ENCODE peak calls at places on chromosomes 5 and 9, in six cellular contexts. One of them, this sample, is unnamed.

GRCh38 chr5:119355636-119356383 is at the start of gene TNFAIP8:
- DNase-seq in GM10248: peak; percentile 81
- DNase-seq in WTC11: peak; percentile 63
- DNase-seq in astrocyte of the spinal cord: peak; percentile 71
- DNase-seq in AG04449: no peak
- DNase-seq in body of pancreas: peak; percentile 37
- DNase-seq in this sample: peak; percentile 70

GRCh38 chr5:154755361-154756202 is at the start of gene LARP1:
- DNase-seq in WTC11: no peak
- DNase-seq in GM10248: peak; percentile 40
- DNase-seq in astrocyte of the spinal cord: no peak
- DNase-seq in body of pancreas: no peak
- DNase-seq in AG04449: no peak
- DNase-seq in this sample: no peak

GRCh38 chr9:110099236-110099741 is 108.7 kb downstream of the C9orf152 start:
- DNase-seq in AG04449: no peak
- DNase-seq in body of pancreas: no peak
- DNase-seq in astrocyte of the spinal cord: peak; percentile 77
- DNase-seq in WTC11: no peak
- DNase-seq in GM10248: no peak
- DNase-seq in this sample: no peak

GRCh38 chr9:69044226-69045219 is 9.0 kb downstream of the FXN start:
- DNase-seq in astrocyte of the spinal cord: peak; percentile 80
- DNase-seq in GM10248: no peak
- DNase-seq in body of pancreas: no peak
- DNase-seq in WTC11: no peak
- DNase-seq in AG04449: no peak
- DNase-seq in this sample: no peak

GRCh38 chr5:80466669-80467485 is 21.0 kb upstream of the FAM151B start:
- DNase-seq in WTC11: no peak
- DNase-seq in astrocyte of the spinal cord: peak; percentile 34
- DNase-seq in body of pancreas: no peak
- DNase-seq in AG04449: no peak
- DNase-seq in GM10248: no peak
- DNase-seq in this sample: no peak

GRCh38 chr5:174310243-174310642 is 264.7 kb downstream of the NSG2 start:
- DNase-seq in astrocyte of the spinal cord: no peak
- DNase-seq in AG04449: no peak
- DNase-seq in WTC11: no peak
- DNase-seq in GM10248: no peak
- DNase-seq in body of pancreas: no peak
- DNase-seq in this sample: no peak

GRCh38 chr5:157108961-157109360 is at the start of gene HAVCR2:
- DNase-seq in astrocyte of the spinal cord: no peak
- DNase-seq in WTC11: no peak
- DNase-seq in body of pancreas: no peak
- DNase-seq in GM10248: peak; percentile 47
- DNase-seq in AG04449: no peak
- DNase-seq in this sample: no peak

GRCh38 chr9:113530022-113530635 is 66.6 kb downstream of the RGS3 start:
- DNase-seq in GM10248: no peak
- DNase-seq in body of pancreas: no peak
- DNase-seq in WTC11: no peak
- DNase-seq in AG04449: no peak
- DNase-seq in astrocyte of the spinal cord: no peak
- DNase-seq in this sample: no peak

GRCh38 chr5:52560366-52560765 is 227.3 kb upstream of the ITGA1 start:
- DNase-seq in WTC11: no peak
- DNase-seq in AG04449: no peak
- DNase-seq in GM10248: no peak
- DNase-seq in body of pancreas: no peak
- DNase-seq in astrocyte of the spinal cord: peak; percentile 4
- DNase-seq in this sample: no peak

GRCh38 chr9:131739192-131739961 is 499 bp downstream of the RAPGEF1 start:
- DNase-seq in astrocyte of the spinal cord: peak; percentile 33
- DNase-seq in GM10248: peak; percentile 67
- DNase-seq in body of pancreas: peak; percentile 53
- DNase-seq in WTC11: peak; percentile 47
- DNase-seq in AG04449: no peak
- DNase-seq in this sample: peak; percentile 66

GRCh38 chr9:109779711-109780452 is at the start of gene PALM2AKAP2:
- DNase-seq in body of pancreas: peak; percentile 22
- DNase-seq in astrocyte of the spinal cord: peak; percentile 58
- DNase-seq in WTC11: peak; percentile 76
- DNase-seq in AG04449: no peak
- DNase-seq in GM10248: no peak
- DNase-seq in this sample: no peak

GRCh38 chr9:38393128-38393809 is 767 bp downstream of the ALDH1B1 start:
- DNase-seq in astrocyte of the spinal cord: no peak
- DNase-seq in WTC11: no peak
- DNase-seq in body of pancreas: no peak
- DNase-seq in GM10248: no peak
- DNase-seq in AG04449: no peak
- DNase-seq in this sample: no peak

GRCh38 chr5:29942089-29942488 is 1251.4 kb upstream of the CDH6 start:
- DNase-seq in WTC11: no peak
- DNase-seq in astrocyte of the spinal cord: no peak
- DNase-seq in body of pancreas: no peak
- DNase-seq in AG04449: no peak
- DNase-seq in GM10248: no peak
- DNase-seq in this sample: no peak

GRCh38 chr9:99637640-99638039 is 184.0 kb upstream of the NR4A3 start:
- DNase-seq in WTC11: no peak
- DNase-seq in astrocyte of the spinal cord: no peak
- DNase-seq in AG04449: no peak
- DNase-seq in body of pancreas: no peak
- DNase-seq in GM10248: no peak
- DNase-seq in this sample: no peak

GRCh38 chr9:81588148-81588874 is 101.0 kb downstream of the TLE1 start:
- DNase-seq in astrocyte of the spinal cord: peak; percentile 76
- DNase-seq in WTC11: no peak
- DNase-seq in body of pancreas: peak; percentile 87
- DNase-seq in GM10248: no peak
- DNase-seq in AG04449: no peak
- DNase-seq in this sample: no peak

GRCh38 chr5:71623221-71623794 is 36.2 kb downstream of the MCCC2 start:
- DNase-seq in body of pancreas: no peak
- DNase-seq in astrocyte of the spinal cord: no peak
- DNase-seq in AG04449: no peak
- DNase-seq in GM10248: no peak
- DNase-seq in WTC11: no peak
- DNase-seq in this sample: no peak

GRCh38 chr5:141039517-141039916 is 11.7 kb upstream of the PCDHB1 start:
- DNase-seq in WTC11: no peak
- DNase-seq in astrocyte of the spinal cord: no peak
- DNase-seq in AG04449: no peak
- DNase-seq in body of pancreas: peak; percentile 22
- DNase-seq in GM10248: no peak
- DNase-seq in this sample: no peak

GRCh38 chr5:169954786-169955185 is 25.5 kb downstream of the INSYN2B start:
- DNase-seq in GM10248: no peak
- DNase-seq in AG04449: no peak
- DNase-seq in astrocyte of the spinal cord: no peak
- DNase-seq in WTC11: no peak
- DNase-seq in body of pancreas: no peak
- DNase-seq in this sample: no peak

GRCh38 chr5:29899583-29899982 is 1293.9 kb upstream of the CDH6 start:
- DNase-seq in AG04449: no peak
- DNase-seq in body of pancreas: no peak
- DNase-seq in WTC11: no peak
- DNase-seq in astrocyte of the spinal cord: no peak
- DNase-seq in GM10248: no peak
- DNase-seq in this sample: no peak

GRCh38 chr5:178590924-178591423 is 781 bp upstream of the COL23A1 start:
- DNase-seq in AG04449: no peak
- DNase-seq in astrocyte of the spinal cord: no peak
- DNase-seq in body of pancreas: no peak
- DNase-seq in WTC11: no peak
- DNase-seq in GM10248: no peak
- DNase-seq in this sample: no peak

GRCh38 chr9:76400534-76401096 is 6.4 kb upstream of the RFK start:
- DNase-seq in astrocyte of the spinal cord: no peak
- DNase-seq in AG04449: no peak
- DNase-seq in GM10248: no peak
- DNase-seq in body of pancreas: no peak
- DNase-seq in WTC11: no peak
- DNase-seq in this sample: no peak

GRCh38 chr9:73753171-73753570 is 601.5 kb downstream of the ANXA1 start:
- DNase-seq in AG04449: no peak
- DNase-seq in WTC11: no peak
- DNase-seq in body of pancreas: no peak
- DNase-seq in astrocyte of the spinal cord: peak; percentile 29
- DNase-seq in GM10248: no peak
- DNase-seq in this sample: no peak

GRCh38 chr5:109848130-109848529 is 158.4 kb downstream of the MAN2A1 start:
- DNase-seq in GM10248: no peak
- DNase-seq in WTC11: no peak
- DNase-seq in AG04449: no peak
- DNase-seq in astrocyte of the spinal cord: no peak
- DNase-seq in body of pancreas: no peak
- DNase-seq in this sample: no peak
- TF ChIP-seq CTCF in GM10248: no peak
- TF ChIP-seq CTCF in WTC11: no peak
- TF ChIP-seq CTCF in AG04449: no peak
- TF ChIP-seq CTCF in astrocyte of the spinal cord: no peak
- TF ChIP-seq CTCF in body of pancreas: no peak
- TF ChIP-seq CTCF in this sample: no peak

GRCh38 chr9:89175739-89176360 is 2.8 kb downstream of the SHC3 start:
- DNase-seq in WTC11: no peak
- DNase-seq in AG04449: no peak
- DNase-seq in astrocyte of the spinal cord: peak; percentile 33
- DNase-seq in body of pancreas: no peak
- DNase-seq in GM10248: no peak
- DNase-seq in this sample: no peak
- TF ChIP-seq CTCF in WTC11: no peak
- TF ChIP-seq CTCF in AG04449: no peak
- TF ChIP-seq CTCF in astrocyte of the spinal cord: peak; percentile 10
- TF ChIP-seq CTCF in body of pancreas: no peak
- TF ChIP-seq CTCF in GM10248: no peak
- TF ChIP-seq CTCF in this sample: no peak

GRCh38 chr9:123268240-123268949 is at the start of gene STRBP:
- DNase-seq in body of pancreas: peak; percentile 94
- DNase-seq in astrocyte of the spinal cord: peak; percentile 73
- DNase-seq in WTC11: peak; percentile 89
- DNase-seq in AG04449: no peak
- DNase-seq in GM10248: peak; percentile 98
- DNase-seq in this sample: peak; percentile 96
- TF ChIP-seq CTCF in body of pancreas: no peak
- TF ChIP-seq CTCF in astrocyte of the spinal cord: no peak
- TF ChIP-seq CTCF in WTC11: no peak
- TF ChIP-seq CTCF in AG04449: peak; percentile 6
- TF ChIP-seq CTCF in GM10248: peak; percentile 37
- TF ChIP-seq CTCF in this sample: no peak

GRCh38 chr9:95128177-95128524 is 189.4 kb downstream of the FANCC start:
- DNase-seq in WTC11: no peak
- DNase-seq in GM10248: no peak
- DNase-seq in astrocyte of the spinal cord: no peak
- DNase-seq in body of pancreas: no peak
- DNase-seq in AG04449: no peak
- DNase-seq in this sample: no peak

GRCh38 chr9:95125652-95126051 is 191.9 kb downstream of the FANCC start:
- DNase-seq in AG04449: no peak
- DNase-seq in GM10248: no peak
- DNase-seq in body of pancreas: no peak
- DNase-seq in astrocyte of the spinal cord: no peak
- DNase-seq in WTC11: no peak
- DNase-seq in this sample: no peak

GRCh38 chr9:95126739-95127138 is 190.8 kb downstream of the FANCC start:
- DNase-seq in astrocyte of the spinal cord: no peak
- DNase-seq in GM10248: no peak
- DNase-seq in body of pancreas: no peak
- DNase-seq in WTC11: no peak
- DNase-seq in AG04449: no peak
- DNase-seq in this sample: no peak

GRCh38 chr9:95127249-95128176 is 190.0 kb downstream of the FANCC start:
- DNase-seq in GM10248: peak; percentile 85
- DNase-seq in AG04449: no peak
- DNase-seq in WTC11: peak; percentile 90
- DNase-seq in body of pancreas: peak; percentile 89
- DNase-seq in astrocyte of the spinal cord: peak; percentile 81
- DNase-seq in this sample: peak; percentile 48

GRCh38 chr9:95124582-95125359 is 192.7 kb downstream of the FANCC start:
- DNase-seq in body of pancreas: no peak
- DNase-seq in AG04449: no peak
- DNase-seq in WTC11: peak; percentile 35
- DNase-seq in GM10248: no peak
- DNase-seq in astrocyte of the spinal cord: no peak
- DNase-seq in this sample: no peak
- TF ChIP-seq CTCF in body of pancreas: peak; percentile 13
- TF ChIP-seq CTCF in AG04449: peak; percentile 12
- TF ChIP-seq CTCF in WTC11: no peak
- TF ChIP-seq CTCF in GM10248: no peak
- TF ChIP-seq CTCF in astrocyte of the spinal cord: peak; percentile 38
- TF ChIP-seq CTCF in this sample: no peak

DNA sequence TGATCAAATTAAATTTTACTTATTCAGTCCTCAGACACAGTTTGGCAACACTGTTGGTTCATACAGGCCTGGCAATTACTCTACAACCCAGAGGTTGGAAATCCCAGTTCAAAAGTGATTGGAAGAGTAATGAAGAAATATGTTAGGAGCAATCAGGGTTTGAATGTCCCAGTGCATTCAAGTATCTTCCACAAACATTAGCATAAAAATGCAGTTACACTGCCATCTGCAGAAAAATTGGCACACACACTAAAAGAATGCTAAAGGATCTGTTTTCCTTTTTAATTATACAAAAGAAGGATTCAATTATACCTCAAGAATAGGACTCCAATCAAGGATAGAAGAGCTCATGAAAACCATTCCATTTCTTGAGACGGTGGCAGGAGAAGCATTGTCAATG is 130.2 kb downstream of the DNAH5 start:
- DNase-seq in WTC11: no peak
- DNase-seq in AG04449: no peak
- DNase-seq in astrocyte of the spinal cord: peak; percentile 5
- DNase-seq in GM10248: no peak
- DNase-seq in body of pancreas: no peak
- DNase-seq in this sample: no peak
- TF ChIP-seq CTCF in WTC11: no peak
- TF ChIP-seq CTCF in AG04449: no peak
- TF ChIP-seq CTCF in astrocyte of the spinal cord: no peak
- TF ChIP-seq CTCF in GM10248: no peak
- TF ChIP-seq CTCF in body of pancreas: no peak
- TF ChIP-seq CTCF in this sample: no peak

DNA sequence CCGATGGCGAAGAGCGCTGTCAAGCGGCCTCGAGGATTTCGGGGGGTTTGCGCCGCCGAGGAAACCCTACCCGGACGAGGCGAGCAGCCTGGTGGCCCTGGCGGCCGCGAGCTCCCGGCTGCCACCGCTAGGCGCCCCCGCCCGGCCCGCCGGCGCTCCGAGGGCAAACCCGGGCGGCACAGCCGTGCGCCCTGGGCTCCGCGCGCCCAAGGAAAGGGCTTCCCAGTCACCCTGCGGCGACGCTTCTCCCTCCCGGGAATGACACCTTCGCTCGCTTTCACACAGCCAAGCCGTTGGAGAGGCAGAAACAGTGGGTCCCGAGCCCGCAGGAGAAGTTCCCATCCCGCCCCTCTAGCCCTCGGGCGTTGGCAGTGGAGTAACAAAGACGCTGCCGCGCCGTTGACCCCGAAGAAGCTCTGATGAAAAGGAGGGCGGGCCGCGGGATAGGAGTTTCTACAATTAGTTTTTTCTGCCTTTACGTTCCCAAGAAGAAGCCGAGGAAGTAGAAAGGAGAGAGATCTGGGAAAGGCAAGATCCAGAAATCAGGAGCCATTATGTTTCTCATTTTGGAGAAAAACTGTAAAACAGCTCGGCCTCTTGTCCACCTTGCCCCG is 126.1 kb downstream of the TMEM174 start:
- DNase-seq in AG04449: no peak
- DNase-seq in GM10248: no peak
- DNase-seq in astrocyte of the spinal cord: peak; percentile 44
- DNase-seq in body of pancreas: no peak
- DNase-seq in WTC11: peak; percentile 62
- DNase-seq in this sample: no peak
- TF ChIP-seq CTCF in AG04449: no peak
- TF ChIP-seq CTCF in GM10248: no peak
- TF ChIP-seq CTCF in astrocyte of the spinal cord: peak; percentile 19
- TF ChIP-seq CTCF in body of pancreas: no peak
- TF ChIP-seq CTCF in WTC11: no peak
- TF ChIP-seq CTCF in this sample: no peak